ENCODE peak calls at places on chromosomes 13 and 19, in eight cellular contexts. One of them, this sample, is unnamed.
A peak's percentile ranks its signal among the peaks of the same experiment; 100 is the strongest.

GRCh38 chr13:96373597-96373996 is 283.7 kb downstream of the HS6ST3 start:
- DNase-seq in fibroblast of mammary gland: no peak
- DNase-seq in neuronal stem cell: no peak
- DNase-seq in activated CD4-positive, alpha-beta T cell treated with anti-CD3 and anti-CD28 coated beads, Interleukin-2, amount 50 U/mL, for 48 hours: no peak
- DNase-seq in T-helper 2 cell treated with Interferon-gamma antibody and Interleukin-4, amounts not matched to agents 5 μg/mL and 100 μg/mL, for 36 hours: no peak
- DNase-seq in chondrocyte: no peak
- DNase-seq in BE2C: no peak
- DNase-seq in upper lobe of right lung: no peak
- DNase-seq in this sample: no peak

GRCh38 chr19:29687244-29687896 is 22.1 kb downstream of the PLEKHF1 start:
- DNase-seq in fibroblast of mammary gland: peak; percentile 99
- DNase-seq in neuronal stem cell: no peak
- DNase-seq in activated CD4-positive, alpha-beta T cell treated with anti-CD3 and anti-CD28 coated beads, Interleukin-2, amount 50 U/mL, for 48 hours: peak; percentile 61
- DNase-seq in T-helper 2 cell treated with Interferon-gamma antibody and Interleukin-4, amounts not matched to agents 5 μg/mL and 100 μg/mL, for 36 hours: peak; percentile 69
- DNase-seq in chondrocyte: no peak
- DNase-seq in BE2C: no peak
- DNase-seq in upper lobe of right lung: no peak
- DNase-seq in this sample: peak; percentile 72

GRCh38 chr19:55392820-55393219 is 7.1 kb downstream of the RPL28 start:
- DNase-seq in fibroblast of mammary gland: no peak
- DNase-seq in neuronal stem cell: no peak
- DNase-seq in activated CD4-positive, alpha-beta T cell treated with anti-CD3 and anti-CD28 coated beads, Interleukin-2, amount 50 U/mL, for 48 hours: no peak
- DNase-seq in T-helper 2 cell treated with Interferon-gamma antibody and Interleukin-4, amounts not matched to agents 5 μg/mL and 100 μg/mL, for 36 hours: no peak
- DNase-seq in chondrocyte: no peak
- DNase-seq in BE2C: no peak
- DNase-seq in upper lobe of right lung: no peak
- DNase-seq in this sample: peak; percentile 28

GRCh38 chr19:15928321-15928720 is 6.0 kb downstream of the CYP4F11 start:
- DNase-seq in fibroblast of mammary gland: no peak
- DNase-seq in neuronal stem cell: no peak
- DNase-seq in activated CD4-positive, alpha-beta T cell treated with anti-CD3 and anti-CD28 coated beads, Interleukin-2, amount 50 U/mL, for 48 hours: no peak
- DNase-seq in T-helper 2 cell treated with Interferon-gamma antibody and Interleukin-4, amounts not matched to agents 5 μg/mL and 100 μg/mL, for 36 hours: no peak
- DNase-seq in chondrocyte: no peak
- DNase-seq in BE2C: no peak
- DNase-seq in upper lobe of right lung: no peak
- DNase-seq in this sample: no peak

GRCh38 chr13:20101467-20102316 is 59.2 kb downstream of the GJA3 start:
- DNase-seq in fibroblast of mammary gland: no peak
- DNase-seq in neuronal stem cell: no peak
- DNase-seq in activated CD4-positive, alpha-beta T cell treated with anti-CD3 and anti-CD28 coated beads, Interleukin-2, amount 50 U/mL, for 48 hours: no peak
- DNase-seq in T-helper 2 cell treated with Interferon-gamma antibody and Interleukin-4, amounts not matched to agents 5 μg/mL and 100 μg/mL, for 36 hours: no peak
- DNase-seq in chondrocyte: no peak
- DNase-seq in BE2C: no peak
- DNase-seq in upper lobe of right lung: no peak
- DNase-seq in this sample: no peak

GRCh38 chr13:99056381-99057014 is 78.6 kb upstream of the DOCK9 start:
- DNase-seq in fibroblast of mammary gland: peak; percentile 38
- DNase-seq in neuronal stem cell: no peak
- DNase-seq in activated CD4-positive, alpha-beta T cell treated with anti-CD3 and anti-CD28 coated beads, Interleukin-2, amount 50 U/mL, for 48 hours: no peak
- DNase-seq in T-helper 2 cell treated with Interferon-gamma antibody and Interleukin-4, amounts not matched to agents 5 μg/mL and 100 μg/mL, for 36 hours: no peak
- DNase-seq in chondrocyte: no peak
- DNase-seq in BE2C: no peak
- DNase-seq in upper lobe of right lung: no peak
- DNase-seq in this sample: no peak

GRCh38 chr13:23610966-23611486 is 40.8 kb downstream of the TNFRSF19 start:
- DNase-seq in fibroblast of mammary gland: peak; percentile 52
- DNase-seq in neuronal stem cell: no peak
- DNase-seq in activated CD4-positive, alpha-beta T cell treated with anti-CD3 and anti-CD28 coated beads, Interleukin-2, amount 50 U/mL, for 48 hours: no peak
- DNase-seq in T-helper 2 cell treated with Interferon-gamma antibody and Interleukin-4, amounts not matched to agents 5 μg/mL and 100 μg/mL, for 36 hours: no peak
- DNase-seq in chondrocyte: no peak
- DNase-seq in BE2C: no peak
- DNase-seq in upper lobe of right lung: no peak
- DNase-seq in this sample: no peak

GRCh38 chr13:27794075-27794691 is 1.9 kb downstream of the GSX1 start:
- DNase-seq in fibroblast of mammary gland: no peak
- DNase-seq in neuronal stem cell: no peak
- DNase-seq in activated CD4-positive, alpha-beta T cell treated with anti-CD3 and anti-CD28 coated beads, Interleukin-2, amount 50 U/mL, for 48 hours: no peak
- DNase-seq in T-helper 2 cell treated with Interferon-gamma antibody and Interleukin-4, amounts not matched to agents 5 μg/mL and 100 μg/mL, for 36 hours: no peak
- DNase-seq in chondrocyte: no peak
- DNase-seq in BE2C: no peak
- DNase-seq in upper lobe of right lung: no peak
- DNase-seq in this sample: no peak

GRCh38 chr13:94550030-94550738 is 45.8 kb downstream of the TGDS start:
- DNase-seq in fibroblast of mammary gland: peak; percentile 52
- DNase-seq in neuronal stem cell: no peak
- DNase-seq in activated CD4-positive, alpha-beta T cell treated with anti-CD3 and anti-CD28 coated beads, Interleukin-2, amount 50 U/mL, for 48 hours: no peak
- DNase-seq in T-helper 2 cell treated with Interferon-gamma antibody and Interleukin-4, amounts not matched to agents 5 μg/mL and 100 μg/mL, for 36 hours: no peak
- DNase-seq in chondrocyte: no peak
- DNase-seq in BE2C: no peak
- DNase-seq in upper lobe of right lung: no peak
- DNase-seq in this sample: no peak

GRCh38 chr19:47049307-47049700 is 880 bp upstream of the TMEM160 start:
- DNase-seq in fibroblast of mammary gland: peak; percentile 6
- DNase-seq in neuronal stem cell: no peak
- DNase-seq in activated CD4-positive, alpha-beta T cell treated with anti-CD3 and anti-CD28 coated beads, Interleukin-2, amount 50 U/mL, for 48 hours: no peak
- DNase-seq in T-helper 2 cell treated with Interferon-gamma antibody and Interleukin-4, amounts not matched to agents 5 μg/mL and 100 μg/mL, for 36 hours: no peak
- DNase-seq in chondrocyte: no peak
- DNase-seq in BE2C: no peak
- DNase-seq in upper lobe of right lung: no peak
- DNase-seq in this sample: no peak

GRCh38 chr19:10111405-10111811 is at the start of gene P2RY11:
- DNase-seq in fibroblast of mammary gland: no peak
- DNase-seq in neuronal stem cell: no peak
- DNase-seq in activated CD4-positive, alpha-beta T cell treated with anti-CD3 and anti-CD28 coated beads, Interleukin-2, amount 50 U/mL, for 48 hours: peak; percentile 76
- DNase-seq in T-helper 2 cell treated with Interferon-gamma antibody and Interleukin-4, amounts not matched to agents 5 μg/mL and 100 μg/mL, for 36 hours: peak; percentile 37
- DNase-seq in chondrocyte: no peak
- DNase-seq in BE2C: peak; percentile 44
- DNase-seq in upper lobe of right lung: peak; percentile 73
- DNase-seq in this sample: no peak